ENCODE peak calls at places on chromosomes 5 and 9, in ten cellular contexts. Q, U, V, L, M, Z, G, X, R and E are unnamed samples.

GRCh38 chr9:31908891-31909480 is 475.5 kb upstream of the ACO1 start:
- DNase-seq in Q (no peak), U (peak; percentile 58), V (no peak), L (no peak), M (no peak), Z (no peak), G (no peak), X (no peak), R (no peak), E (no peak)

GRCh38 chr5:82225525-82226172 is 52.5 kb downstream of the RPS23 start:
- DNase-seq in Q (peak; percentile 14), U (peak; percentile 80), V (peak; percentile 72), L (peak; percentile 30), M (peak; percentile 30), Z (peak; percentile 63), G (peak; percentile 81), X (peak; percentile 73), R (peak; percentile 41), E (peak; percentile 16)

GRCh38 chr9:29826421-29826820 is 2253.1 kb upstream of the C9orf72 start:
- DNase-seq in Q (no peak), U (no peak), V (no peak), L (no peak), M (no peak), Z (no peak), G (no peak), X (no peak), R (no peak), E (no peak)

GRCh38 chr9:99954841-99955240 is 48.4 kb downstream of the STX17 start:
- DNase-seq in Q (no peak), U (no peak), V (no peak), L (no peak), M (no peak), Z (no peak), G (no peak), X (no peak), R (no peak), E (no peak)

GRCh38 chr9:112121633-112122032 is 53.5 kb downstream of the SUSD1 start:
- DNase-seq in Q (no peak), U (no peak), V (no peak), L (no peak), M (no peak), Z (no peak), G (no peak), X (no peak), R (no peak), E (no peak)

GRCh38 chr9:109072810-109073435 is 46.8 kb downstream of the TMEM245 start:
- DNase-seq in Q (no peak), U (no peak), V (no peak), L (no peak), M (no peak), Z (no peak), G (no peak), X (no peak), R (no peak), E (no peak)

GRCh38 chr5:55236800-55237199 is 3.4 kb upstream of the CCNO start:
- DNase-seq in Q (no peak), U (no peak), V (no peak), L (no peak), M (no peak), Z (no peak), G (no peak), X (no peak), R (no peak), E (no peak)

GRCh38 chr5:61450170-61450815 is 118.2 kb downstream of the ZSWIM6 start:
- DNase-seq in Q (no peak), U (peak; percentile 62), V (peak; percentile 87), L (no peak), M (no peak), Z (no peak), G (peak; percentile 44), X (no peak), R (peak; percentile 18), E (no peak)

GRCh38 chr9:131676431-131676972 is 63.4 kb downstream of the RAPGEF1 start:
- DNase-seq in Q (no peak), U (no peak), V (no peak), L (no peak), M (no peak), Z (peak; percentile 60), G (no peak), X (no peak), R (no peak), E (no peak)
- H3K4me1 ChIP-seq in Q (peaks cover 89% of the 10 kb centered on the region), U (peaks cover 39% of the 10 kb centered on the region), V (peaks cover 38% of the 10 kb centered on the region), L (peaks cover 74% of the 10 kb centered on the region), M (peaks cover 47% of the 10 kb centered on the region), Z (peaks cover 58% of the 10 kb centered on the region), G (peaks cover 65% of the 10 kb centered on the region), X (peaks cover 35% of the 10 kb centered on the region), R (peaks cover 26% of the 10 kb centered on the region), E (peaks cover 89% of the 10 kb centered on the region)

GRCh38 chr5:141511771-141512325 is 23.0 kb downstream of the PCDHGC5 start:
- DNase-seq in Q (no peak), U (no peak), V (no peak), L (no peak), M (no peak), Z (no peak), G (no peak), X (no peak), R (no peak), E (no peak)

GRCh38 chr5:141510160-141510559 is 21.3 kb downstream of the PCDHGC5 start:
- DNase-seq in Q (no peak), U (no peak), V (no peak), L (no peak), M (no peak), Z (no peak), G (no peak), X (no peak), R (no peak), E (no peak)

GRCh38 chr5:141513021-141513626 is 24.2 kb downstream of the PCDHGC5 start:
- DNase-seq in Q (peak; percentile 44), U (no peak), V (peak; percentile 54), L (no peak), M (peak; percentile 52), Z (peak; percentile 34), G (peak; percentile 90), X (no peak), R (peak; percentile 30), E (peak; percentile 80)

GRCh38 chr5:141512390-141513020 is 23.6 kb downstream of the PCDHGC5 start:
- DNase-seq in Q (peak; percentile 83), U (peak; percentile 55), V (peak; percentile 71), L (peak; percentile 66), M (peak; percentile 85), Z (peak; percentile 73), G (peak; percentile 87), X (peak; percentile 97), R (peak; percentile 76), E (peak; percentile 94)

DNA sequence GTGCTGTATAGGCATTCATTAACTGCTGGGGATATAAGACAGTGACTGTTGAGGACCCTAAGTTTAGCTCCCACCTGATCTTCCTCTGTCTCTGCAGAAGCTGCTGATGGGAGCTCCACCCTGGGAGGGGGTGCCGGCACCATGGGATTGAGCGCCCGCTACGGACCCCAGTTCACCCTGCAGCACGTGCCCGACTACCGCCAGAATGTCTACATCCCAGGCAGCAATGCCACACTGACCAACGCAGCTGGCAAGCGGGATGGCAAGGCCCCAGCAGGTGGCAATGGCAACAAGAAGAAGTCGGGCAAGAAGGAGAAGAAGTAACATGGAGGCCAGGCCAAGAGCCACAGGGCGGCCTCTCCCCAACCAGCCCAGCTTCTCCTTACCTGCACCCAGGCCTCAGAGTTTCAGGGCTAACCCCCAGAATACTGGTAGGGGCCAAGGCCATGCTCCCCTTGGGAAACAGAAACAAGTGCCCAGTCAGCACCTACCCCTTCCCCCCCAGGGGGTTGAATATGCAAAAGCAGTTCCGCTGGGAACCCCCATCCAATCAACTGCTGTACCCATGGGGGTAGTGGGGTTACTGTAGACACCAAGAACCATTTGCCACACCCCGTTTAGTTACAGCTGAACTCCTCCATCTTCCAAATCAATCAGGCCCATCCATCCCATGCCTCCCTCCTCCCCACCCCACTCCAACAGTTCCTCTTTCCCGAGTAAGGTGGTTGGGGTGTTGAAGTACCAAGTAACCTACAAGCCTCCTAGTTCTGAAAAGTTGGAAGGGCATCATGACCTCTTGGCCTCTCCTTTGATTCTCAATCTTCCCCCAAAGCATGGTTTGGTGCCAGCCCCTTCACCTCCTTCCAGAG is 22.2 kb downstream of the PCDHGC5 start:
- DNase-seq in Q (no peak), U (no peak), V (no peak), L (no peak), M (no peak), Z (no peak), G (no peak), X (no peak), R (no peak), E (no peak)
- H3K4me1 ChIP-seq in Q (peaks cover 62% of the 10 kb centered on the region), U (peaks cover 13% of the 10 kb centered on the region), V (peaks cover 20% of the 10 kb centered on the region), L (peaks cover 22% of the 10 kb centered on the region), M (no peaks in the 10 kb centered on the region), Z (no peaks in the 10 kb centered on the region), G (peaks cover 66% of the 10 kb centered on the region), X (peaks cover 4% of the 10 kb centered on the region), R (no peaks in the 10 kb centered on the region), E (peaks cover 30% of the 10 kb centered on the region)

GRCh38 chr9:35426627-35427026 is 63.3 kb upstream of the RUSC2 start:
- DNase-seq in Q (no peak), U (peak; percentile 82), V (no peak), L (no peak), M (no peak), Z (no peak), G (peak; percentile 6), X (no peak), R (no peak), E (no peak)

GRCh38 chr9:35422753-35423152 is 67.2 kb upstream of the RUSC2 start:
- DNase-seq in Q (no peak), U (no peak), V (no peak), L (no peak), M (no peak), Z (no peak), G (no peak), X (no peak), R (no peak), E (no peak)

GRCh38 chr9:35424356-35425352 is 65.3 kb upstream of the RUSC2 start:
- DNase-seq in Q (no peak), U (no peak), V (no peak), L (no peak), M (no peak), Z (no peak), G (peak; percentile 61), X (no peak), R (no peak), E (no peak)

GRCh38 chr9:35423499-35423898 is 66.4 kb upstream of the RUSC2 start:
- DNase-seq in Q (no peak), U (peak; percentile 63), V (peak; percentile 8), L (no peak), M (no peak), Z (no peak), G (no peak), X (no peak), R (no peak), E (no peak)
- H3K4me1 ChIP-seq in Q (no peaks in the 10 kb centered on the region), U (peaks cover 39% of the 10 kb centered on the region), V (no peaks in the 10 kb centered on the region), L (no peaks in the 10 kb centered on the region), M (no peaks in the 10 kb centered on the region), Z (no peaks in the 10 kb centered on the region), G (no peaks in the 10 kb centered on the region), X (no peaks in the 10 kb centered on the region), R (no peaks in the 10 kb centered on the region), E (no peaks in the 10 kb centered on the region)

DNA sequence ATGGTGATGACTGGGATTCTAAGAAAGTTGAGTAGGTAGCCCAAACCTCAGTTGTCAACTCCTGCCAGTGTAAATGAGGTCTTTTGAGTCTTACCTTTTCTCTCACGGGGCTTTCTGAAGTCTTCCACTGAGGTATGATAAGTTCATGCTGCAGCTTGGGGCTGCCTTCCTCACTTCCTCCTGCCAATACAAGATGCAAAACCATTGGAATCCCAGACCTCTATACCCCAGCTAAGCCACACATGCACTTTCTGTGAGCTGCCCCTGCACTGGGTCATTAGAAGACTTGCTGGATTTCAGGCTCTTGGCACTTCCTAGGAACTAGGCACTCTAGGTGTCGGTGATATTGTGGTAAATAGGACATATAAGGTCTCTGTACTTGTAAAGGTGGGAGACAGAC is 4.8 kb downstream of the ADAM19 start:
- DNase-seq in Q (no peak), U (no peak), V (no peak), L (no peak), M (no peak), Z (no peak), G (no peak), X (no peak), R (no peak), E (no peak)
- H3K4me1 ChIP-seq in Q (peaks cover 22% of the 10 kb centered on the region), U (peaks cover 27% of the 10 kb centered on the region), V (peaks cover 3% of the 10 kb centered on the region), L (peaks cover 40% of the 10 kb centered on the region), M (no peaks in the 10 kb centered on the region), Z (peaks cover 18% of the 10 kb centered on the region), G (no peaks in the 10 kb centered on the region), X (no peaks in the 10 kb centered on the region), R (no peaks in the 10 kb centered on the region), E (peaks cover 99% of the 10 kb centered on the region)